ENCODE peak calls at places on chromosomes 3 and 15, in ten cellular contexts. D is heart left ventricle, K is lower leg skin, S is NB4, Z is suprapubic skin, T is body of pancreas, R is Peyer's patch, A is stomach, V is HCT116, N is IMR-90. F is an unnamed sample.

GRCh38 chr3:38112378-38112761 is 24.6 kb downstream of the ACAA1 start:
- DNase-seq in D (peak), K (peak), S (no peak), Z (no peak), T (no peak), R (peak), A (no peak), V (no peak), N (no peak), F (no peak)

GRCh38 chr15:33448961-33449611 is 138.3 kb downstream of the RYR3 start:
- DNase-seq in D (no peak), K (no peak), S (no peak), Z (no peak), T (peak), R (no peak), A (no peak), V (no peak), N (no peak), F (no peak)

GRCh38 chr15:93235926-93236781 is 147.1 kb upstream of the RGMA start:
- DNase-seq in D (no peak), K (peak), S (peak), Z (no peak), T (no peak), R (peak), A (peak), V (no peak), N (no peak), F (no peak)

GRCh38 chr3:28799084-28799483 is 450.5 kb upstream of the AZI2 start:
- DNase-seq in D (no peak), K (no peak), S (peak), Z (no peak), T (no peak), R (no peak), A (no peak), V (peak), N (peak), F (no peak)

GRCh38 chr3:60755094-60755493 is 496.2 kb downstream of the FHIT start:
- DNase-seq in D (no peak), K (no peak), S (peak), Z (no peak), T (no peak), R (no peak), A (no peak), V (no peak), N (no peak), F (no peak)

GRCh38 chr3:187932530-187932929 is 187.3 kb upstream of the BCL6 start:
- DNase-seq in D (no peak), K (no peak), S (no peak), Z (no peak), T (no peak), R (no peak), A (no peak), V (no peak), N (no peak), F (no peak)

GRCh38 chr3:49803464-49804140 is 541 bp downstream of the INKA1 start:
- DNase-seq in D (no peak), K (peak), S (peak), Z (peak), T (no peak), R (peak), A (no peak), V (no peak), N (peak), F (no peak)

GRCh38 chr3:53796161-53796560 is 50.1 kb downstream of the CHDH start:
- DNase-seq in D (peak), K (peak), S (no peak), Z (no peak), T (peak), R (no peak), A (peak), V (no peak), N (no peak), F (no peak)

GRCh38 chr3:118628704-118629341 is 405.8 kb downstream of the IGSF11 start:
- DNase-seq in D (no peak), K (no peak), S (peak), Z (no peak), T (peak), R (peak), A (peak), V (peak), N (peak), F (no peak)

GRCh38 chr15:81886586-81886985 is 159.2 kb downstream of the MEX3B start:
- DNase-seq in D (no peak), K (no peak), S (no peak), Z (no peak), T (no peak), R (no peak), A (no peak), V (no peak), N (peak), F (no peak)

GRCh38 chr3:127630811-127631714 is 2.1 kb downstream of the PODXL2 start:
- DNase-seq in D (no peak), K (no peak), S (no peak), Z (no peak), T (no peak), R (no peak), A (no peak), V (no peak), N (no peak), F (no peak)
- H3K4me3 ChIP-seq in D (no peak), K (no peak), S (no peak), Z (no peak), T (no peak), R (no peak), A (no peak), V (no peak), N (no peak), F (no peak)

DNA sequence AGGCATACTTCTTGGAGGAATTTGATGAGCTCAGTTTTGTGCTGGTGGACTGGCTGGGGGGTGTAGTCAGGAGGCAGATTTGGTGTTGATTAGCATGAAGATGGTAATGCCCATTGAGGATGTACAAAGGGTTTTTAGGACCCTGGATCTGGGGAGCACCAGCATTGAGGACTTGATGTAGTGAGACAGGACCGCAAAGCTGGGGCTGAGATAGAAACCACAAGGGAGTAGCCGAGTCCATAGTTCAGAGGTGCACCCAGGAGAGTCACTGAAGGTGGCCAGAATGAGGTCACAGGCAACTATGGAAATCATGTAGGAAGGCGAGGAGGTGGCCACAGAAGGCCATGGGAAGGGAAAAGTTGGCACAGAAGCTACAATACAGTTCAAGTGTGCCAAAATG is 2.7 kb upstream of the CDC25A start:
- DNase-seq in D (no peak), K (peak), S (no peak), Z (no peak), T (no peak), R (peak), A (no peak), V (no peak), N (no peak), F (no peak)
- TF ChIP-seq POLR2A in D (no peak), K (no peak), S (no peak), Z (no peak), T (no peak), R (no peak), A (no peak), V (no peak), N (no peak), F (no peak)

DNA sequence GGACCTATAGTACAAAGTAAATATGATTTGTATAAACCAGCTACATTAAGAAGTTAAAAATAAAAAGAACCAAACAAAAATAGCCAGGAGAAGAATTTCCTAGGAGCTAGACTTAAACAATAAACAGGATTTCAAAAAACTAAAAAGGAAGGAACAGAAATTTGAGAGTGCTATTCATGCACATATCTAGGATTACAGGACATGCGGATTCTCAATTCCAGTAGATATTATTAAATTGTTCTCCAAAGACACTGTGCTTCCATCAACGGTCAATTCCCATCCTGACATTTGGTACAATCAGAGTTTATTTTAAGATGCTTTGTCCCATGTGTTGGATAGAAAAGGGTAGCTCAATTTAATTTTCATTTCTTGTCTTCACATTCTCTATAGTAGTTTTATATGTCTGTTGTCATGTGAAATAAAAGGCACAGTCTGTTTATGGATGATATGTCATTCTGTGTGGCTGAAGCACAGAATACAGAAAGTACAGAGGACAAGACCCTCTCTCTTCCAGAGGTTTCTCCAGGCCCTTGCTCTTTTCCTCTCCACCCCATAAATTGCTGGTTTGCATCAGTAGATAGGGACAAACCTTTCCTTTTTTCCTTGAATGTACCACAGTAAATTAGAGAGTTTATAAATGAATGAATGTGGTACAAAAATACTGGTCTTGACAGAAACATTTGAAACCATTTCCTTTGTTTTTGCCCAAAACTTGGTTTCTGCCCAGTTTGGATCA is 3.5 kb downstream of the PLOD2 start:
- DNase-seq in D (no peak), K (no peak), S (no peak), Z (no peak), T (no peak), R (no peak), A (no peak), V (no peak), N (no peak), F (no peak)
- H3K4me3 ChIP-seq in D (peak), K (no peak), S (no peak), Z (no peak), T (no peak), R (no peak), A (peak), V (no peak), N (peak), F (no peak)

GRCh38 chr3:51391075-51391565 is at the start of gene RBM15B:
- DNase-seq in D (peak), K (peak), S (peak), Z (peak), T (peak), R (peak), A (peak), V (peak), N (peak), F (peak)
- TF ChIP-seq POLR2A in D (no peak), K (no peak), S (peak), Z (peak), T (peak), R (peak), A (no peak), V (no peak), N (peak), F (peak)

GRCh38 chr3:86987421-86987715 is 3.6 kb downstream of the VGLL3 start:
- DNase-seq in D (no peak), K (no peak), S (no peak), Z (no peak), T (no peak), R (no peak), A (no peak), V (no peak), N (no peak), F (no peak)
- H3K4me3 ChIP-seq in D (no peak), K (no peak), S (no peak), Z (peak), T (no peak), R (no peak), A (no peak), V (no peak), N (peak), F (no peak)

GRCh38 chr3:40477671-40478070 is 749 bp downstream of the ZNF619 start:
- DNase-seq in D (no peak), K (no peak), S (peak), Z (no peak), T (no peak), R (no peak), A (no peak), V (no peak), N (no peak), F (no peak)

GRCh38 chr3:40476478-40477470 is at the start of gene ZNF619:
- DNase-seq in D (peak), K (peak), S (peak), Z (peak), T (peak), R (peak), A (peak), V (peak), N (peak), F (peak)
- TF ChIP-seq POLR2A in D (no peak), K (no peak), S (peak), Z (no peak), T (peak), R (peak), A (no peak), V (peak), N (peak), F (no peak)

DNA sequence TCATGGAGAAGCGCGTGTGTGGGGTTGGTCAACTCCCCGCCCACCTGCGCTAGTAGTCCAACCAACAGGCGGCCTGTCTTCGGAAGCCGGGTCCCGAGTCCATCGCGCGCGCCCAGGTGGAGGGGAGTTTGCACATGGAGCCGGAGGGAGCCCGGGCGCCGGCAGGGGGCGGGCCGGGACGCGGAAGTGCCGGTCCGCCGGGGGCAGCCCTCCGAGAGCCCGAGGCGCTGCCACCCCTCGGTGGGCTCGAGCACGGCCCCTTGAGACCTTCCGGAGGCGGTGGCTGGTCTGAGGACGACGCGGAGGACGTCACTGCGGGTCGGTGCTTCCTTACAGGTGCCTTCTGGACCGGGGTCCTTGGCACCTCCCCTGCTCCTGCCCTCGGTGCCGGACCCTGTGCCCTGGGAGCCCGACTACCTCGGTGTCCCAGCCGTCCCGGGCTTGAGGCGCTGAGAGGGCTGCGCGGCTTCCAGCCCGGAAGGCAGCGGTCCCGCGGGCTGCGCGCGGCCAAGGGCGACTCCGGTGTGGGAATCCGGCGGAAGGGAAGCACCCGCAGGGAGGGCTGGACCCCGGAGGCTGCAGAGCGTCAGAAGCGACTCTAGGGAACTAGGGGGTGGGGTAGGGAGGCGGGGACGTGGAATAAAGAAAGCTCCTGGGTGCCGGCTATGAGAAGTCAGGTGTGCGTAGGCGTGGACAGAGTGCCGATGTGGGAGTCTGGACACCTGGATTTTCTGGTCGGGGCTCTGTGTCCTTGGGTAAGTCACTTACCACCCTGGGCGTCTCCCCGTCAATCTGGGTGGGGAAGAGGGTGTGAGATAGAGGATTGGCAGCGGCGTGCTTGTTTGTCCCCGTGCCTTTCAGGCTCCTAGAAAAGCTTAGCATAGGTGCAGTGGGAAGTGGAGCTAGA is 212.3 kb downstream of the FGF12 start:
- DNase-seq in D (peak), K (peak), S (no peak), Z (no peak), T (peak), R (no peak), A (peak), V (no peak), N (no peak), F (no peak)
- H3K4me3 ChIP-seq in D (peak), K (no peak), S (no peak), Z (peak), T (peak), R (peak), A (peak), V (no peak), N (no peak), F (peak)

DNA sequence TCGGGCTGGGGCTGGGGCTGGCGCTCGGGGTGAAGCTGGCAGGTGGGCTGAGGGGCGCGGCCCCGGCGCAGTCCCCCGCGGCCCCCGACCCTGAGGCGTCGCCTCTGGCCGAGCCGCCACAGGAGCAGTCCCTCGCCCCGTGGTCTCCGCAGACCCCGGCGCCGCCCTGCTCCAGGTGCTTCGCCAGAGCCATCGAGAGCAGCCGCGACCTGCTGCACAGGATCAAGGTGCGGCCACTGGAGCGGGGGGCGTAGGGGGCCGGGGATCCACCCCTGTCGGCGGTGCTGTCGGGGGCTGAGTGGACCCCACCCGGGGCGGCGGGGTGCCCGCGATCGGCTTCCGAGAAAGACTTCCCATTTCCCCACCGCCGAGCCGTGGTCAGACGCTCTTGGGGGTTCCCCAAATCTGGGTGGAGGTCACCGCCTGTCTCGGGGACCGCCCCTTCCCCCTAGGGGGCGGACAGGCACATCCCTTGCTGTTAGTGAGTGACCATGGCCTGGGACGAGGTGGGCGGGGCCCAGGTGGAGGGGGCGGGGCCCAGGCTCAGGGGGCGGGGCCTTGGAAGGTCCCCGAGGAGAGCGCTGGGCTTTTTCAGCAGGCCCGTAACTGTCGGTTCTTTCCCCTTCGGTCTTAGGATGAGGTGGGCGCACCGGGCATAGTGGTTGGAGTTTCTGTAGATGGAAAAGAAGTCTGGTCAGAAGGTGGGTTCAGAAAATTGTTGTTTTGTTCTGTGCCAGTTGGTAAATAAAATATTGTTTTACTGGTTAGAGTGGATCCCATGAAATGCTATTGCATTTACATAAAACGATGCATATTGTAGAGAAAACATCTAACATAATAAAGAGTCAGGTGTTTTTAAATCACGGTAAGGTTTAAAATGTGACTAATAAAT is 587 bp downstream of the LACTB start:
- DNase-seq in D (peak), K (peak), S (peak), Z (peak), T (peak), R (peak), A (peak), V (peak), N (peak), F (peak)
- TF ChIP-seq POLR2A in D (no peak), K (no peak), S (no peak), Z (no peak), T (no peak), R (peak), A (no peak), V (no peak), N (peak), F (no peak)